ENCODE peak calls at places on chromosomes 13 and 19, in eight cellular contexts. L is CD8-positive, alpha-beta T cell; E is Caco-2; P is neural progenitor cell; S is CD4-positive, alpha-beta T cell; U is H1; R is H9; W is omental fat pad. Z is an unnamed sample.

GRCh38 chr19:9934132-9934950 is 2.0 kb downstream of the OLFM2 start:
- DNase-seq in L (peak; percentile 85), E (peak; percentile 75), P (peak; percentile 91), S (peak; percentile 71), U (peak; percentile 77), R (peak; percentile 87), W (peak; percentile 76), Z (no peak)

GRCh38 chr13:67614577-67614976 is 384.4 kb upstream of the PCDH9 start:
- DNase-seq in L (no peak), E (no peak), P (no peak), S (no peak), U (no peak), R (no peak), W (no peak), Z (no peak)

GRCh38 chr13:111506131-111506530 is 185.7 kb downstream of the TEX29 start:
- DNase-seq in L (no peak), E (no peak), P (no peak), S (no peak), U (no peak), R (no peak), W (no peak), Z (no peak)

GRCh38 chr19:18437481-18438330 is at the start of gene ISYNA1:
- DNase-seq in L (peak; percentile 73), E (peak; percentile 56), P (peak; percentile 85), S (peak; percentile 40), U (no peak), R (peak; percentile 81), W (no peak), Z (no peak)

GRCh38 chr19:2327773-2328400 is 499 bp downstream of the LSM7 start:
- DNase-seq in L (no peak), E (no peak), P (peak; percentile 80), S (no peak), U (peak; percentile 57), R (peak; percentile 81), W (no peak), Z (peak; percentile 46)

GRCh38 chr13:110327036-110327790 is 20.1 kb downstream of the COL4A2 start:
- DNase-seq in L (no peak), E (no peak), P (peak; percentile 43), S (no peak), U (no peak), R (peak; percentile 52), W (no peak), Z (no peak)

GRCh38 chr19:37218592-37218935 is 550 bp downstream of the ZNF383 start:
- DNase-seq in L (no peak), E (no peak), P (no peak), S (no peak), U (no peak), R (no peak), W (no peak), Z (no peak)

GRCh38 chr13:32650705-32651311 is 64.6 kb downstream of the PDS5B start:
- DNase-seq in L (peak; percentile 65), E (peak; percentile 69), P (peak; percentile 76), S (peak; percentile 34), U (no peak), R (peak; percentile 58), W (no peak), Z (peak; percentile 18)

GRCh38 chr13:23159205-23159586 is 21.6 kb upstream of the SGCG start:
- DNase-seq in L (no peak), E (no peak), P (peak; percentile 82), S (no peak), U (no peak), R (peak; percentile 76), W (no peak), Z (no peak)

GRCh38 chr19:46813570-46814358 is 25.4 kb upstream of the SLC1A5 start:
- DNase-seq in L (no peak), E (no peak), P (no peak), S (no peak), U (no peak), R (no peak), W (no peak), Z (no peak)

GRCh38 chr19:13537454-13537853 is 31.2 kb upstream of the CACNA1A start:
- DNase-seq in L (no peak), E (peak; percentile 32), P (peak; percentile 44), S (no peak), U (no peak), R (peak; percentile 64), W (no peak), Z (no peak)

DNA sequence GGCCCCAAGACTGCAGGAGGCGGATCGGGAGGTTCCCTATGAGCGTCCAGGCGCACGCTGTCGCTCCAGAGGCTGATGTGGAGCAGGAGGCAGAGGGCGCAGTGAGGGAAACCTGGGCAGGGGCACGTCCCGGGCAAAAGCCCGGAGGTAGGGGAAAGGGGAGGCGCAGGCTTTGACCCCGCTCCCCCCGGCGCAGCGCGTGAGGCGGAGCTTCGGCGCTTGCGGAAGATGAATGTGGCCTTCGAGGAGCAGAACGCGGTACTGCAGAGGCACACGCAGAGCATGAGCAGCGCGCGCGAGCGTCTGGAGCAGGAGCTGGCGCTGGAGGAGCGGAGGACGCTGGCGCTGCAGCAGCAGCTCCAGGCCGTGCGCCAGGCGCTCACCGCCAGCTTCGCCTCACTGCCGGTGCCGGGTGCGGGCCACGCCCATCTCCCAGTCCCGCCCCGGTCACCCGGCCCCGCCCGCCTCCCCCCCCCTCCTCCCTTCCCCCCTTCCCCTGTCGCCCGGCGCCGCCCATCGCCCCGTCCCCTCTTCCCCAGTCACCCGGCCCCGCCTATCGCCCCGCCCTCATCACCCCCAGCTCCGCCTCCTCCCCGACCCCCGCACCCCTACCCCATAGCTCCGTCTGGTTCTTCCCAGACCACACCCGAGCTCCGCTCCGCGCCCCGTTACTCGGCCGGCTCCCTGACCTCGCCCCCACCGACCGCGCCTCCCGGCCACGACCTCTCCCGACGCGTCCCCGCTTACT is 4.1 kb downstream of the HMG20B start:
- DNase-seq in L (no peak), E (no peak), P (peak; percentile 94), S (no peak), U (peak; percentile 58), R (peak; percentile 93), W (no peak), Z (no peak)
- TF ChIP-seq CTCF in L (no peak), E (no peak), P (peak; percentile 12), S (no peak), U (no peak), R (peak; percentile 18), W (no peak), Z (no peak)

GRCh38 chr19:29668746-29669609 is 3.7 kb downstream of the PLEKHF1 start:
- DNase-seq in L (peak; percentile 54), E (no peak), P (no peak), S (no peak), U (no peak), R (no peak), W (no peak), Z (no peak)

GRCh38 chr19:29665826-29666633 is 769 bp downstream of the PLEKHF1 start:
- DNase-seq in L (peak; percentile 54), E (no peak), P (peak; percentile 62), S (no peak), U (no peak), R (peak; percentile 86), W (no peak), Z (no peak)

GRCh38 chr19:29667390-29667783 is 2.1 kb downstream of the PLEKHF1 start:
- DNase-seq in L (no peak), E (no peak), P (no peak), S (no peak), U (no peak), R (no peak), W (peak; percentile 8), Z (no peak)

GRCh38 chr19:29666634-29667389 is 1.6 kb downstream of the PLEKHF1 start:
- DNase-seq in L (peak; percentile 57), E (no peak), P (peak; percentile 79), S (no peak), U (no peak), R (peak; percentile 73), W (peak; percentile 49), Z (no peak)

GRCh38 chr19:29667941-29668340 is 2.7 kb downstream of the PLEKHF1 start:
- DNase-seq in L (peak; percentile 81), E (no peak), P (no peak), S (peak; percentile 55), U (no peak), R (no peak), W (no peak), Z (no peak)
- TF ChIP-seq CTCF in L (peak; percentile 17), E (no peak), P (no peak), S (peak; percentile 34), U (no peak), R (no peak), W (no peak), Z (no peak)

GRCh38 chr19:29519146-29519545 is 6.6 kb upstream of the VSTM2B start:
- DNase-seq in L (no peak), E (no peak), P (no peak), S (no peak), U (no peak), R (no peak), W (no peak), Z (no peak)
- TF ChIP-seq CTCF in L (no peak), E (no peak), P (no peak), S (no peak), U (no peak), R (no peak), W (no peak), Z (no peak)

GRCh38 chr13:102905905-102906304 is 60.1 kb downstream of the ERCC5 start:
- DNase-seq in L (no peak), E (no peak), P (no peak), S (no peak), U (no peak), R (no peak), W (no peak), Z (no peak)

GRCh38 chr13:102901615-102902305 is 55.9 kb downstream of the ERCC5 start:
- DNase-seq in L (no peak), E (no peak), P (no peak), S (no peak), U (no peak), R (no peak), W (no peak), Z (no peak)

GRCh38 chr13:102902789-102903347 is 57.0 kb downstream of the ERCC5 start:
- DNase-seq in L (no peak), E (no peak), P (no peak), S (no peak), U (peak; percentile 13), R (peak; percentile 73), W (no peak), Z (no peak)

GRCh38 chr13:102904408-102904862 is 58.6 kb downstream of the ERCC5 start:
- DNase-seq in L (no peak), E (no peak), P (no peak), S (no peak), U (no peak), R (no peak), W (no peak), Z (no peak)

GRCh38 chr13:102903659-102904407 is 58.0 kb downstream of the ERCC5 start:
- DNase-seq in L (no peak), E (no peak), P (peak; percentile 28), S (no peak), U (no peak), R (no peak), W (no peak), Z (no peak)
- TF ChIP-seq CTCF in L (no peak), E (peak; percentile 24), P (peak; percentile 73), S (no peak), U (no peak), R (peak; percentile 70), W (no peak), Z (peak; percentile 42)

Z was measured in AG09319.